ENCODE peak calls at places on chromosomes 6 and 20, in four cellular contexts. F is heart right ventricle, Y is ovary, L is OCI-LY7. P is an unnamed sample.

GRCh38 chr6:90388395-90388794 is 91.8 kb upstream of the BACH2 start:
- DNase-seq in F (no peak), Y (no peak), L (no peak), P (no peak)

GRCh38 chr6:82211326-82211725 is 36.2 kb downstream of the IBTK start:
- DNase-seq in F (no peak), Y (no peak), L (no peak), P (no peak)

GRCh38 chr6:43009124-43009523 is 4.6 kb downstream of the MEA1 start:
- DNase-seq in F (peak; percentile 42), Y (no peak), L (peak; percentile 74), P (no peak)

GRCh38 chr6:108831104-108831503 is 17.1 kb upstream of the ARMC2 start:
- DNase-seq in F (no peak), Y (no peak), L (no peak), P (no peak)

GRCh38 chr6:155171109-155171746 is 92.6 kb upstream of the CLDN20 start:
- DNase-seq in F (peak; percentile 55), Y (no peak), L (no peak), P (peak; percentile 81)

GRCh38 chr6:113428702-113429101 is 428.4 kb upstream of the MARCKS start:
- DNase-seq in F (no peak), Y (no peak), L (no peak), P (no peak)

GRCh38 chr6:30325150-30325872 is 1.4 kb upstream of the TRIM39 start:
- DNase-seq in F (no peak), Y (no peak), L (peak; percentile 75), P (no peak)

GRCh38 chr20:51036226-51036625 is 13.3 kb upstream of the KCNG1 start:
- DNase-seq in F (no peak), Y (no peak), L (no peak), P (no peak)

GRCh38 chr20:59242714-59243626 is 57.4 kb upstream of the EDN3 start:
- DNase-seq in F (no peak), Y (no peak), L (no peak), P (no peak)

GRCh38 chr20:1255675-1256074 is 10.4 kb upstream of the SNPH start:
- DNase-seq in F (no peak), Y (no peak), L (no peak), P (no peak)

GRCh38 chr6:148811472-148811871 is 64.6 kb downstream of the UST start:
- DNase-seq in F (peak; percentile 11), Y (no peak), L (no peak), P (no peak)

GRCh38 chr6:86856937-86857563 is 80.3 kb upstream of the HTR1E start:
- DNase-seq in F (peak; percentile 9), Y (peak; percentile 28), L (peak; percentile 58), P (peak; percentile 27)

GRCh38 chr6:112253842-112254816 is at the start of gene LAMA4:
- DNase-seq in F (peak; percentile 75), Y (peak; percentile 62), L (no peak), P (no peak)

GRCh38 chr6:72622094-72622540 is 253 bp downstream of the KCNQ5 start:
- DNase-seq in F (no peak), Y (no peak), L (peak; percentile 86), P (peak; percentile 41)

GRCh38 chr6:90978046-90978445 is 391.2 kb upstream of the MAP3K7 start:
- DNase-seq in F (no peak), Y (no peak), L (no peak), P (no peak)

GRCh38 chr20:50193169-50193850 is 2.7 kb downstream of the CEBPB start:
- DNase-seq in F (no peak), Y (peak; percentile 49), L (no peak), P (no peak)

GRCh38 chr6:105810105-105810921 is 275.8 kb upstream of the PRDM1 start:
- DNase-seq in F (peak; percentile 23), Y (no peak), L (no peak), P (peak; percentile 90)

GRCh38 chr6:17167327-17167979 is 65.6 kb downstream of the STMND1 start:
- DNase-seq in F (peak; percentile 55), Y (no peak), L (no peak), P (peak; percentile 60)

GRCh38 chr6:69933239-69933638 is 66.9 kb downstream of the COL19A1 start:
- DNase-seq in F (no peak), Y (no peak), L (no peak), P (no peak)

GRCh38 chr6:168007592-168008338 is 10.3 kb downstream of the KIF25 start:
- DNase-seq in F (no peak), Y (no peak), L (no peak), P (peak; percentile 99)

GRCh38 chr6:136738178-136739057 is 53.9 kb downstream of the MAP3K5 start:
- DNase-seq in F (peak; percentile 47), Y (peak; percentile 55), L (no peak), P (no peak)

GRCh38 chr6:38282911-38283310 is 356.8 kb downstream of the BTBD9 start:
- DNase-seq in F (no peak), Y (no peak), L (no peak), P (no peak)

GRCh38 chr6:9140861-9141534 is 705.7 kb upstream of the SLC35B3 start:
- DNase-seq in F (no peak), Y (no peak), L (no peak), P (no peak)

GRCh38 chr20:64036346-64037198 is 590 bp downstream of the C20orf204 start:
- DNase-seq in F (no peak), Y (no peak), L (no peak), P (no peak)

GRCh38 chr20:21505161-21505809 is 8.6 kb downstream of the NKX2-2 start:
- DNase-seq in F (peak; percentile 54), Y (peak; percentile 48), L (peak; percentile 60), P (no peak)

GRCh38 chr20:33318096-33318429 is 35.0 kb downstream of the BPIFB1 start:
- DNase-seq in F (no peak), Y (no peak), L (no peak), P (no peak)

GRCh38 chr6:68975064-68975463 is 340.0 kb downstream of the ADGRB3 start:
- DNase-seq in F (peak; percentile 27), Y (no peak), L (no peak), P (no peak)

GRCh38 chr6:140185991-140186390 is 811.5 kb upstream of the CITED2 start:
- DNase-seq in F (no peak), Y (no peak), L (no peak), P (no peak)

GRCh38 chr20:21125072-21125848 is 622 bp upstream of the KIZ start:
- DNase-seq in F (peak; percentile 27), Y (peak; percentile 51), L (no peak), P (no peak)

GRCh38 chr20:19463597-19463996 is 251.2 kb downstream of the SLC24A3 start:
- DNase-seq in F (no peak), Y (no peak), L (no peak), P (no peak)

GRCh38 chr20:19460386-19460785 is 247.9 kb downstream of the SLC24A3 start:
- DNase-seq in F (no peak), Y (no peak), L (no peak), P (no peak)

GRCh38 chr20:19457551-19457950 is 245.1 kb downstream of the SLC24A3 start:
- DNase-seq in F (no peak), Y (no peak), L (no peak), P (no peak)

GRCh38 chr20:19466204-19466928 is 253.9 kb downstream of the SLC24A3 start:
- DNase-seq in F (no peak), Y (no peak), L (no peak), P (no peak)

GRCh38 chr20:19462491-19462890 is 250.0 kb downstream of the SLC24A3 start:
- DNase-seq in F (no peak), Y (no peak), L (no peak), P (no peak)
- TF ChIP-seq CTCF in F (no peak), Y (no peak), L (no peak), P (no peak)

DNA sequence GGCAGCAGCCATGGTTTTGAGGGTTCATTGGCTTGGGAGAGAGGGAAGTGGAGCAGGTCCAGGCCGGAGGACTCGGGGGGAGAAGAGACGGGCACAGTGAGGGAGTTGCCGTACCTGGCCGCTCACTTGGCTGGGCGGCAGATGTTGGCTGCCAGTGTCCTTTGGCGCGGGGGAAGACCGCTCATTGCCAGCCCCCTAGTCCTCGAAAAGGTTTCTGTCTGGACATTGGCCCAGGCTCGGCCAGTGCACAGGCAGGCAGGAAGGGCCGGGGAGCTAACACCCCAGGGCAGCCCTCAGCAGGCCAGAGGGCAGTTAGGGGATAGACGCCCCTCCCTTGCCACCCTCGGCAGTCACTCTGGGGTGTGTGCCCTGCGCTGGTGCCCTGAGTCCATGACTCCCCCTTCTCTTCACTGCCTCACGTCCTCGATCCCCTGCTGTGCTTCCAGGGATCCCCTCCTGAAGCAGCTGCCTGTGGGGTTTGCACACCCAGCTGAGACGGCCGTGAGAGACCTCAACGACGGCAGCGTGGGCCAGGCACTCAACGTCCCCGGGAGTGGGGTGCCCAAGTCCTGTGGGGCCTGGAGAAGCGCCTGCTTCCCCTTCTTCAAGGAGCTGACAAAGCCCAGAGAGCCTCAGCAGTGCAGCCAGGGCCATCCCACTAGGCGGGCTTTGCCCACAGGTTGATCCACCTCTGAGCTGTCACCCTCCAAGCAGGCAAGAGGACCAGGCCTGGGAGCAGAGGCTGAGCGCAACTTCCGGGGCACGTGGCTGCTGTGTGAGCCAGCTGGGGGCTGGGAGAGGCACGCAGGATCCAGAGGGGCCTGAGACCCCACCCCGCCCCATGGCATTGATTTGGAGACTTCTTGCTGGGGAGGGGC is 20.4 kb downstream of the RBM38 start:
- DNase-seq in F (no peak), Y (no peak), L (no peak), P (no peak)
- H3K4me1 ChIP-seq in F (peaks cover 36% of the 10 kb centered on the region), Y (peaks cover 17% of the 10 kb centered on the region), L (no peaks in the 10 kb centered on the region), P (no peaks in the 10 kb centered on the region)

GRCh38 chr20:23106271-23106851 is 20.2 kb upstream of the CD93 start:
- DNase-seq in F (peak; percentile 44), Y (no peak), L (no peak), P (no peak)
- TF ChIP-seq CTCF in F (no peak), Y (no peak), L (no peak), P (no peak)

GRCh38 chr20:3246682-3247081 is 7.7 kb upstream of the SLC4A11 start:
- DNase-seq in F (no peak), Y (no peak), L (no peak), P (no peak)
- H3K4me1 ChIP-seq in F (peaks cover 29% of the 10 kb centered on the region), Y (peaks cover 6% of the 10 kb centered on the region), L (no peaks in the 10 kb centered on the region), P (no peaks in the 10 kb centered on the region)

GRCh38 chr6:75691012-75691411 is 58.0 kb upstream of the MYO6 start:
- DNase-seq in F (no peak), Y (no peak), L (no peak), P (no peak)

GRCh38 chr6:75689576-75689975 is 59.5 kb upstream of the MYO6 start:
- DNase-seq in F (no peak), Y (no peak), L (no peak), P (no peak)

GRCh38 chr6:75693534-75693933 is 55.5 kb upstream of the MYO6 start:
- DNase-seq in F (no peak), Y (no peak), L (no peak), P (no peak)

GRCh38 chr6:75694406-75694805 is 54.6 kb upstream of the MYO6 start:
- DNase-seq in F (no peak), Y (no peak), L (no peak), P (no peak)
- TF ChIP-seq CTCF in F (no peak), Y (no peak), L (no peak), P (no peak)

GRCh38 chr20:62707981-62708521 is 585 bp upstream of the NTSR1 start:
- DNase-seq in F (no peak), Y (no peak), L (peak; percentile 17), P (no peak)

GRCh38 chr20:62708591-62709536 is at the start of gene NTSR1:
- DNase-seq in F (no peak), Y (no peak), L (no peak), P (peak; percentile 18)

GRCh38 chr20:62710221-62710885 is 1.7 kb downstream of the NTSR1 start:
- DNase-seq in F (no peak), Y (no peak), L (no peak), P (no peak)

GRCh38 chr20:62710886-62711702 is 2.5 kb downstream of the NTSR1 start:
- DNase-seq in F (no peak), Y (no peak), L (no peak), P (no peak)

GRCh38 chr20:62709537-62709905 is 885 bp downstream of the NTSR1 start:
- DNase-seq in F (no peak), Y (no peak), L (no peak), P (no peak)
- H3K4me1 ChIP-seq in F (peaks cover 5% of the 10 kb centered on the region), Y (no peaks in the 10 kb centered on the region), L (no peaks in the 10 kb centered on the region), P (peaks cover 8% of the 10 kb centered on the region)

P was measured in foreskin keratinocyte.